ENCODE peak calls at places on chromosomes 2 and 18, in five cellular contexts. One of them, this sample, is unnamed.

GRCh38 chr2:219497495-219498279 is 1.0 kb upstream of the GMPPA start:
- DNase-seq in mammary epithelial cell: peak; percentile 66
- DNase-seq in IMR-90: peak; percentile 74
- DNase-seq in DND-41: peak; percentile 13
- DNase-seq in H1: peak; percentile 76
- DNase-seq in this sample: peak; percentile 78

GRCh38 chr2:107437807-107438206 is 388.9 kb upstream of the RGPD4 start:
- DNase-seq in DND-41: no peak
- DNase-seq in IMR-90: no peak
- DNase-seq in mammary epithelial cell: no peak
- DNase-seq in H1: no peak
- DNase-seq in this sample: no peak

GRCh38 chr2:60100034-60100433 is 453.4 kb downstream of the BCL11A start:
- DNase-seq in DND-41: peak; percentile 96
- DNase-seq in H1: no peak
- DNase-seq in IMR-90: no peak
- DNase-seq in mammary epithelial cell: no peak
- DNase-seq in this sample: no peak

GRCh38 chr2:172861632-172862031 is 126.0 kb downstream of the RAPGEF4 start:
- DNase-seq in mammary epithelial cell: no peak
- DNase-seq in H1: no peak
- DNase-seq in DND-41: no peak
- DNase-seq in IMR-90: no peak
- DNase-seq in this sample: no peak

GRCh38 chr2:110872521-110872920 is 140.1 kb downstream of the ACOXL start:
- DNase-seq in mammary epithelial cell: no peak
- DNase-seq in H1: no peak
- DNase-seq in DND-41: no peak
- DNase-seq in IMR-90: no peak
- DNase-seq in this sample: no peak

GRCh38 chr2:223086360-223086981 is 34.5 kb downstream of the KCNE4 start:
- DNase-seq in DND-41: no peak
- DNase-seq in H1: no peak
- DNase-seq in IMR-90: no peak
- DNase-seq in mammary epithelial cell: no peak
- DNase-seq in this sample: no peak

GRCh38 chr2:239392688-239393400 is 8.0 kb downstream of the HDAC4 start:
- DNase-seq in IMR-90: no peak
- DNase-seq in DND-41: no peak
- DNase-seq in mammary epithelial cell: no peak
- DNase-seq in H1: no peak
- DNase-seq in this sample: no peak

GRCh38 chr2:54632733-54633692 is 90.4 kb upstream of the EML6 start:
- DNase-seq in mammary epithelial cell: peak; percentile 71
- DNase-seq in H1: no peak
- DNase-seq in DND-41: no peak
- DNase-seq in IMR-90: peak; percentile 83
- DNase-seq in this sample: peak; percentile 79

GRCh38 chr2:86358982-86359381 is 21.6 kb upstream of the REEP1 start:
- DNase-seq in H1: no peak
- DNase-seq in IMR-90: no peak
- DNase-seq in DND-41: no peak
- DNase-seq in mammary epithelial cell: no peak
- DNase-seq in this sample: no peak

GRCh38 chr2:112724611-112725525 is 4.0 kb downstream of the NT5DC4 start:
- DNase-seq in H1: no peak
- DNase-seq in mammary epithelial cell: no peak
- DNase-seq in IMR-90: no peak
- DNase-seq in DND-41: peak; percentile 27
- DNase-seq in this sample: no peak

GRCh38 chr2:145108385-145108784 is 588.5 kb upstream of the ZEB2 start:
- DNase-seq in IMR-90: peak; percentile 35
- DNase-seq in H1: no peak
- DNase-seq in mammary epithelial cell: no peak
- DNase-seq in DND-41: no peak
- DNase-seq in this sample: no peak

GRCh38 chr2:199933466-199933865 is 21.8 kb downstream of the TYW5 start:
- DNase-seq in IMR-90: no peak
- DNase-seq in mammary epithelial cell: no peak
- DNase-seq in DND-41: no peak
- DNase-seq in H1: no peak
- DNase-seq in this sample: no peak

GRCh38 chr2:231371430-231372054 is 24.0 kb upstream of the B3GNT7 start:
- DNase-seq in DND-41: no peak
- DNase-seq in mammary epithelial cell: no peak
- DNase-seq in IMR-90: no peak
- DNase-seq in H1: no peak
- DNase-seq in this sample: no peak

GRCh38 chr2:239296020-239296932 is 104.5 kb downstream of the HDAC4 start:
- DNase-seq in mammary epithelial cell: no peak
- DNase-seq in IMR-90: no peak
- DNase-seq in H1: no peak
- DNase-seq in DND-41: no peak
- DNase-seq in this sample: no peak

GRCh38 chr2:144131042-144131441 is 388.9 kb downstream of the ZEB2 start:
- DNase-seq in H1: no peak
- DNase-seq in mammary epithelial cell: peak; percentile 29
- DNase-seq in IMR-90: peak; percentile 85
- DNase-seq in DND-41: no peak
- DNase-seq in this sample: peak; percentile 52

GRCh38 chr2:44510246-44510645 is 148.5 kb downstream of the CAMKMT start:
- DNase-seq in DND-41: no peak
- DNase-seq in H1: no peak
- DNase-seq in mammary epithelial cell: peak; percentile 38
- DNase-seq in IMR-90: peak; percentile 2
- DNase-seq in this sample: no peak

GRCh38 chr2:171788316-171788993 is 101.2 kb downstream of the DYNC1I2 start:
- DNase-seq in IMR-90: no peak
- DNase-seq in mammary epithelial cell: no peak
- DNase-seq in H1: no peak
- DNase-seq in DND-41: no peak
- DNase-seq in this sample: peak; percentile 20

GRCh38 chr2:75053484-75054112 is 95.2 kb downstream of the POLE4 start:
- DNase-seq in IMR-90: peak; percentile 16
- DNase-seq in H1: peak; percentile 66
- DNase-seq in mammary epithelial cell: peak; percentile 24
- DNase-seq in DND-41: peak; percentile 17
- DNase-seq in this sample: peak; percentile 10

GRCh38 chr2:120512321-120512710 is 166.4 kb downstream of the INHBB start:
- DNase-seq in IMR-90: no peak
- DNase-seq in DND-41: no peak
- DNase-seq in mammary epithelial cell: no peak
- DNase-seq in H1: no peak
- DNase-seq in this sample: no peak
- TF ChIP-seq CTCF in IMR-90: no peak
- TF ChIP-seq CTCF in DND-41: peak; percentile 18
- TF ChIP-seq CTCF in mammary epithelial cell: no peak
- TF ChIP-seq CTCF in H1: peak; percentile 55
- TF ChIP-seq CTCF in this sample: no peak

GRCh38 chr2:233115121-233115520 is 55.0 kb downstream of the INPP5D start:
- DNase-seq in mammary epithelial cell: no peak
- DNase-seq in DND-41: no peak
- DNase-seq in IMR-90: no peak
- DNase-seq in H1: no peak
- DNase-seq in this sample: no peak

GRCh38 chr2:233113114-233113452 is 52.9 kb downstream of the INPP5D start:
- DNase-seq in IMR-90: no peak
- DNase-seq in mammary epithelial cell: no peak
- DNase-seq in H1: no peak
- DNase-seq in DND-41: no peak
- DNase-seq in this sample: no peak

GRCh38 chr2:233111427-233111826 is 51.3 kb downstream of the INPP5D start:
- DNase-seq in IMR-90: no peak
- DNase-seq in DND-41: no peak
- DNase-seq in H1: no peak
- DNase-seq in mammary epithelial cell: no peak
- DNase-seq in this sample: no peak

GRCh38 chr2:233114421-233114861 is 54.3 kb downstream of the INPP5D start:
- DNase-seq in mammary epithelial cell: no peak
- DNase-seq in IMR-90: no peak
- DNase-seq in H1: no peak
- DNase-seq in DND-41: peak; percentile 62
- DNase-seq in this sample: no peak

DNA sequence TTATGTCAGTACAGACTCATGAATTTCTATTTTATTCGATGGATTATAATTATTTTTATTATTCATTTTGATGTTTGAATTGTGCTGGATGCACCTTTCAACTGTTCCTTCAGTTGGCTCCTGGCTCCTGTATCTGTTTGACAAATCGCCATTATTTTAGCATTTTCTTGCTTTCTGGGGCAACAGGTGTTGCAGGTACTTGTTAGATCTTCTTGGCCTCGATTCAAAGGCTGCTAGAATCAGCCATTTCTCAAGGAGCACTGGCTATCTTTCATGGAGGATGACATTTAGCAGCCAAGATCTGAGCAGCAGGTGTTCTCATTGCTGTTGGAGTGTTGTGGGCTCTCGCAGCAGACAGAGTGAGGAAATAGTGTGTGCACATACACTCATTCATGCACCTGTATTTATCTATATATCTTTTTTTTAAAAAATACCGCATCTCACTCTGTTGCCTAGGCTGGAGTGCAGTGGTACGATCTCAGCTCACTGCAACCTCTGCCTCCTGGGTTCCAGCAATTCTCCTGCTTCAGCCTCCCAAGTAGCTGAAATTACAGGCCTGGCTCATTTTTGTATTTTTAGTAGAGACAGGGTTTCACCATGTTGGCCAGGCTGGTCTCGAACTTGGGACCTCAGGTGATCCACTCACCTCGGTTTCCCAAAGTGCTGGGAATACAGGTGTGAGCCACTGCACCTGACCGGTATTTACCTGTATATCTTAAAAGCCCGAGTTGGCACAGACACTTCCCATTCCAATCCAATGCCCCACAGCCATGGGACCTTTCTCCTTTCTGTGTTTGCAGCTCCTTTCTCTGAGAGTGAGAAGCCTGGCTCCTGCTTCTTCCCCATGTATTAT is 52.3 kb downstream of the INPP5D start:
- DNase-seq in H1: no peak
- DNase-seq in DND-41: peak; percentile 50
- DNase-seq in mammary epithelial cell: no peak
- DNase-seq in IMR-90: no peak
- DNase-seq in this sample: no peak
- H3K4me2 ChIP-seq in H1: no peak overlapping the region
- H3K4me2 ChIP-seq in DND-41: no peak overlapping the region
- H3K4me2 ChIP-seq in mammary epithelial cell: no peak overlapping the region
- H3K4me2 ChIP-seq in IMR-90: no peak overlapping the region
- H3K4me2 ChIP-seq in this sample: no peak overlapping the region

GRCh38 chr2:73202156-73203054 is at the start of gene NOTO:
- DNase-seq in DND-41: no peak
- DNase-seq in IMR-90: no peak
- DNase-seq in mammary epithelial cell: peak; percentile 12
- DNase-seq in H1: peak; percentile 81
- DNase-seq in this sample: no peak

GRCh38 chr2:73205611-73206010 is 3.2 kb downstream of the NOTO start:
- DNase-seq in mammary epithelial cell: no peak
- DNase-seq in DND-41: no peak
- DNase-seq in H1: no peak
- DNase-seq in IMR-90: no peak
- DNase-seq in this sample: no peak

GRCh38 chr2:73197579-73197978 is 4.8 kb upstream of the NOTO start:
- DNase-seq in H1: no peak
- DNase-seq in DND-41: no peak
- DNase-seq in IMR-90: no peak
- DNase-seq in mammary epithelial cell: peak; percentile 54
- DNase-seq in this sample: no peak

GRCh38 chr2:73208258-73208657 is 5.8 kb upstream of the SMYD5 start:
- DNase-seq in IMR-90: no peak
- DNase-seq in mammary epithelial cell: no peak
- DNase-seq in DND-41: no peak
- DNase-seq in H1: no peak
- DNase-seq in this sample: no peak

DNA sequence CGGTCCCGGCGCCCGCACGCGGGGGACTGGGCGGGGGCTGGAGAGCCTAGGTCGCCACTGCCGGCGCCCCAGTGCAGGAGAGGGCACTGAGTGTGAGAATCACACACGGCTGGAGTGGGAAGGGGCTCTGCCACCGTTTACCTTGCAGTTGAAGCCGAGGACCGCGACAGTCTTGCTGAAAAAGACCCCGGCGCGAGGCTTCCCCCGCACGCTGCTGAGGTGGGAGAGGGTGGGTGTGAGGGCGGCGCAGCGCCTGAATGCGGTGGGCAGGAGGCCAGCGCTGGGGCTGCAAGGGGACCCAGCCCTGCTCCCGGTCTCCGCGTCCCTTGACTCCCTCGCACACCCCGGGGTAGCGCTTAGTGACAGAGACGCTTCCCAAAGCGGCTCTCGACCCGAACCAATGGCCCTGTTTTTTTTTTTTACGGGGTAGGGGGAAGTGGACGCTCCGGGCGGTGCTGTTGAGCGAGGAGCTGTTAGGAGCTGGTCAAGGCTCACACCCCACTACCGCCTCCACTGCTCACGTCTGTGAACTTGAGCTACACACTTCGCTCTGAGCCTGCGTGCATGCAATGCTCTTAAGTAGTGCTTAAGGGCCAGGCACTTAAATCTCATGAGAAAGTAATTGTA is 794 bp downstream of the NOTO start:
- DNase-seq in H1: no peak
- DNase-seq in mammary epithelial cell: no peak
- DNase-seq in IMR-90: no peak
- DNase-seq in DND-41: no peak
- DNase-seq in this sample: no peak
- H3K27me3 ChIP-seq in H1: peaks cover 35% of the 10 kb centered on the region
- H3K27me3 ChIP-seq in mammary epithelial cell: peaks cover 17% of the 10 kb centered on the region
- H3K27me3 ChIP-seq in IMR-90: peaks cover 57% of the 10 kb centered on the region
- H3K27me3 ChIP-seq in DND-41: peaks cover 4% of the 10 kb centered on the region
- H3K27me3 ChIP-seq in this sample: peaks cover 56% of the 10 kb centered on the region

DNA sequence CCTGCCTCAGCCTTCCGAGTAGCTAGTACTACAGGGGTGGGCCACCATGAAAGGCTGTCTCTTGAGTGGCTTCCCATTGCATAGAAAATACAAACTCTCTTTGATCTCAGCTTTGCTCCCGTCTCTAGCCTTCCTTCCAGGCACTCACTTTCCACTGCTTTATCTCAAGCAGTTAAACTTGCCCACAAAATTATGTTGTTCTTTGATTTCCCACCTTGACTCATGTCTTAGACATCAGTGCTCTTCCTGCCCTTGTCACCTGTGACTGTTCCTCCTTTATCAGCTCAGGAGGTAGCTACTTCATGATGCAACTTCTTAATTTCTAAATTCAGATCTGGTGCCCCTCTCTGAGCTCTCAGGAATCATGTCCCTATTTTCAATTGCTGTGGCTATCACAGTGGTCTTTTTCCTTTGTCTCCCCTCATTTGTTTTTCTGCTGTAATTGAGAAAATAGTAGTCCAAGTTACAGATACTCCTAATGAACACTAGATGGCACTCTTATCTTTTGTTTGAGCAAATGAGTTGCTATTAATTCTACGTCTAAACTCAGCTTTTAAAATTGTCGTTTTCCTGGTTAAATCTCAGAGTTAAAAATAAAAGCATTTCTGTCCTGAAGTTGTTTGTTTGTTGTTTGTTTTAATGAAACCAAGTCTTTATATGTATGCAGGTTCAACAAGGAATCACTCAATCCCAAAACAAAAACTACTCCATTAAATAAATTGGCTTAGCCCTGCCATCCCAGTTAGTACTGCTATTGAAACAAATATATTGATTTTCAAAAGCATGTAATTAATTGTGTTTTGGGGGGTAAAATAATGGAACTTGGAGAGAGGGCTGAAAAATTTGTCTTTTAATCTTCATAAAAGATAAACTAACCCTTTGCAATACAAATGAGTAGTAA is 46.9 kb upstream of the GREB1L start:
- DNase-seq in mammary epithelial cell: peak; percentile 58
- DNase-seq in DND-41: no peak
- DNase-seq in H1: no peak
- DNase-seq in IMR-90: peak; percentile 58
- DNase-seq in this sample: peak; percentile 48
- TF ChIP-seq CTCF in mammary epithelial cell: peak; percentile 66
- TF ChIP-seq CTCF in DND-41: peak; percentile 88
- TF ChIP-seq CTCF in H1: peak; percentile 50
- TF ChIP-seq CTCF in IMR-90: peak; percentile 77
- TF ChIP-seq CTCF in this sample: peak; percentile 38

This sample was measured in endothelial cell of umbilical vein.